ENCODE peak calls at places on chromosomes 4 and X, in six cellular contexts. Z is T-helper 2 cell, U is lung microvascular endothelial cell, I is posterior vena cava, T is fibroblast of pulmonary artery, H is cardiac fibroblast. O is an unnamed sample.

GRCh38 chr4:7073526-7074390 is 5.9 kb upstream of the GRPEL1 start:
- DNase-seq in Z (no peak), U (peak), I (no peak), T (peak), H (peak), O (no peak)

GRCh38 chr4:145041378-145041777 is 56.6 kb downstream of the ANAPC10 start:
- DNase-seq in Z (no peak), U (no peak), I (no peak), T (no peak), H (peak), O (no peak)

GRCh38 chr4:4386296-4386735 is 586 bp upstream of the NSG1 start:
- DNase-seq in Z (no peak), U (no peak), I (peak), T (peak), H (peak), O (no peak)

GRCh38 chr4:185257086-185257485 is 47.7 kb downstream of the SNX25 start:
- DNase-seq in Z (no peak), U (no peak), I (no peak), T (no peak), H (no peak), O (no peak)

GRCh38 chrX:22025751-22026150 is 6.4 kb upstream of the PHEX start:
- DNase-seq in Z (no peak), U (no peak), I (no peak), T (peak), H (peak), O (no peak)

GRCh38 chrX:72201836-72202536 is 20.4 kb downstream of the PIN4 start:
- DNase-seq in Z (no peak), U (peak), I (no peak), T (peak), H (peak), O (no peak)

GRCh38 chrX:119726900-119727555 is 31.4 kb upstream of the SOWAHD start:
- DNase-seq in Z (no peak), U (no peak), I (no peak), T (no peak), H (no peak), O (no peak)

GRCh38 chr4:147776600-147777175 is 44.8 kb downstream of the ARHGAP10 start:
- DNase-seq in Z (no peak), U (no peak), I (no peak), T (no peak), H (no peak), O (no peak)

GRCh38 chr4:126230244-126230643 is 915.5 kb downstream of the FAT4 start:
- DNase-seq in Z (no peak), U (no peak), I (no peak), T (peak), H (no peak), O (no peak)

GRCh38 chr4:3111461-3111860 is 37.0 kb downstream of the HTT start:
- DNase-seq in Z (no peak), U (peak), I (no peak), T (peak), H (peak), O (no peak)

GRCh38 chr4:46444318-46444717 is 54.4 kb upstream of the GABRA2 start:
- DNase-seq in Z (no peak), U (no peak), I (no peak), T (peak), H (peak), O (no peak)

O was measured in immature natural killer cell.